ENCODE peak calls at places on chromosomes 12 and 14, in four cellular contexts. D is activated gamma-delta T cell treated with anti-CD3 and anti-CD28 coated beads, Interleukin-2, amount 50 U/mL, for 16 hours; U is substantia nigra; M is GM12865. H is an unnamed sample.

GRCh38 chr12:22631863-22632463 is 7.0 kb downstream of the ETNK1 start:
- DNase-seq in D (no peak), U (no peak), M (no peak), H (no peak)

GRCh38 chr14:88541324-88541723 is 13.5 kb downstream of the PTPN21 start:
- DNase-seq in U (no peak), M (no peak), D (no peak), H (no peak)

GRCh38 chr14:94405481-94405880 is 17.1 kb upstream of the SERPINA1 start:
- DNase-seq in U (no peak), M (no peak), D (no peak), H (no peak)

GRCh38 chr14:46734287-46734686 is 82.7 kb upstream of the RPL10L start:
- DNase-seq in D (no peak), M (no peak), U (no peak), H (no peak)

GRCh38 chr12:1130164-1130563 is 139.1 kb downstream of the ERC1 start:
- DNase-seq in M (peak; percentile 20), U (no peak), D (no peak), H (peak; percentile 11)

GRCh38 chr12:24111591-24111990 is 162.1 kb upstream of the SOX5 start:
- DNase-seq in M (no peak), U (no peak), D (no peak), H (no peak)

GRCh38 chr14:101037021-101037817 is 133.7 kb upstream of the RTL1 start:
- DNase-seq in U (no peak), D (no peak), M (no peak), H (no peak)

GRCh38 chr14:89915114-89915878 is 39.2 kb downstream of the EFCAB11 start:
- DNase-seq in M (peak; percentile 72), D (peak; percentile 48), U (peak; percentile 21), H (peak; percentile 49)

GRCh38 chr12:131942671-131943070 is 7.1 kb upstream of the EP400 start:
- DNase-seq in U (no peak), D (no peak), M (no peak), H (no peak)

GRCh38 chr12:93234641-93235040 is 143.1 kb upstream of the NUDT4 start:
- DNase-seq in D (no peak), U (no peak), M (no peak), H (no peak)

GRCh38 chr12:111334393-111334915 is 34.4 kb downstream of the PHETA1 start:
- DNase-seq in M (no peak), D (no peak), U (no peak), H (no peak)

GRCh38 chr14:83425138-83425537 is 1891.5 kb upstream of the SEL1L start:
- DNase-seq in D (no peak), U (no peak), M (no peak), H (peak; percentile 68)

GRCh38 chr12:12716845-12717585 is at the start of gene CDKN1B:
- DNase-seq in U (peak; percentile 78), M (peak; percentile 95), D (peak; percentile 75), H (peak; percentile 75)

GRCh38 chr12:47205532-47206449 is 126.0 kb upstream of the AMIGO2 start:
- DNase-seq in D (no peak), U (no peak), M (no peak), H (peak; percentile 38)

H was measured in A172.